ENCODE peak calls at places on chromosomes 7 and 10, in eight cellular contexts. Y is left ventricle myocardium inferior, B is heart right ventricle, M is prostate gland, O is lower lobe of right lung, E is adrenal gland, D is heart left ventricle, A is GM23338. L is an unnamed sample.

GRCh38 chr7:57181281-57181680 is 49.0 kb upstream of the ZNF479 start:
- DNase-seq in Y (no peak), B (no peak), M (no peak), O (no peak), E (no peak), D (no peak), A (no peak), L (no peak)

GRCh38 chr10:101284171-101285092 is 55.2 kb upstream of the LBX1 start:
- DNase-seq in Y (no peak), B (no peak), M (no peak), O (no peak), E (no peak), D (no peak), A (peak; percentile 67), L (no peak)

GRCh38 chr7:98691619-98692018 is 74.5 kb downstream of the NPTX2 start:
- DNase-seq in Y (no peak), B (no peak), M (no peak), O (no peak), E (no peak), D (no peak), A (no peak), L (no peak)

GRCh38 chr10:122258136-122259074 is 12.7 kb upstream of the BTBD16 start:
- DNase-seq in Y (no peak), B (no peak), M (no peak), O (no peak), E (no peak), D (no peak), A (peak; percentile 70), L (no peak)

GRCh38 chr10:102420810-102421644 is at the start of gene FBXL15:
- DNase-seq in Y (peak; percentile 96), B (peak; percentile 97), M (peak; percentile 94), O (peak; percentile 98), E (peak; percentile 98), D (peak; percentile 97), A (peak; percentile 98), L (peak; percentile 96)

GRCh38 chr7:151416135-151416740 is 6.4 kb upstream of the WDR86 start:
- DNase-seq in Y (no peak), B (no peak), M (no peak), O (no peak), E (no peak), D (no peak), A (peak; percentile 68), L (no peak)

GRCh38 chr10:50917486-50917885 is 32.1 kb upstream of the A1CF start:
- DNase-seq in Y (no peak), B (no peak), M (no peak), O (no peak), E (peak; percentile 17), D (no peak), A (no peak), L (no peak)

GRCh38 chr7:7662527-7662926 is 22.0 kb downstream of the UMAD1 start:
- DNase-seq in Y (no peak), B (no peak), M (no peak), O (no peak), E (no peak), D (no peak), A (peak; percentile 73), L (no peak)

GRCh38 chr10:49520122-49520775 is 18.7 kb downstream of the ERCC6 start:
- DNase-seq in Y (no peak), B (no peak), M (no peak), O (no peak), E (no peak), D (no peak), A (no peak), L (no peak)

GRCh38 chr10:63759335-63759734 is 238.1 kb downstream of the REEP3 start:
- DNase-seq in Y (no peak), B (no peak), M (no peak), O (no peak), E (no peak), D (no peak), A (no peak), L (no peak)

GRCh38 chr10:561721-562120 is 127.7 kb downstream of the DIP2C start:
- DNase-seq in Y (no peak), B (no peak), M (no peak), O (no peak), E (peak; percentile 1), D (no peak), A (no peak), L (no peak)

GRCh38 chr10:20882091-20882490 is 15.0 kb downstream of the NEBL start:
- DNase-seq in Y (no peak), B (no peak), M (no peak), O (no peak), E (no peak), D (no peak), A (no peak), L (no peak)

GRCh38 chr10:3467052-3467906 is 294.7 kb upstream of the PITRM1 start:
- DNase-seq in Y (peak; percentile 82), B (peak; percentile 87), M (peak; percentile 68), O (peak; percentile 82), E (peak; percentile 60), D (peak; percentile 84), A (peak; percentile 64), L (peak; percentile 80)

GRCh38 chr7:106584914-106585759 is 75.8 kb downstream of the CCDC71L start:
- DNase-seq in Y (no peak), B (no peak), M (no peak), O (no peak), E (no peak), D (no peak), A (no peak), L (no peak)

DNA sequence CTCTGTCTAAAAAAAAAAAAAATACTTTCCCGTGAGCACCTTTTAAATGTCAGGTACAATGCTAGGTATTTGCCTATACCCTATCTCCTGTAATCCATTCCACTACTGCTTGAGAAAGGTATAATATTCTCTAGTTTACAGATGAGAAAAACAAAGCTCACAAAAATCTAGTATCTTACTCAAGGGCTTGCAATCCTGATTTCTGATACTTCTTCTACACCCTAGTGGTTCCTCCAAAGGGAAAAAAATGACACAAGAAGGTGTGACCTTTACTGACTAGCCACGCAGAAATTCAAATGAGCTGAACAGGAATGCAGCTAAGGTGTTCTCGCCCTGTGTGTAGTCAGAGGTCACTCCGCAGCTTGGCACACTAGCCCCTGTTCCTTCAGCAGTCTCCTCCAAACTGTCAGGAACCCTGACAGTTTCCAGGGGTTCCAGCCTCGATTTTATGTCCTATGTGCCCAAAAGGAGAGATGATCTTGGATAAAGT is 59.5 kb upstream of the TM9SF3 start:
- DNase-seq in Y (no peak), B (no peak), M (no peak), O (no peak), E (no peak), D (no peak), A (no peak), L (no peak)
- H3K4me1 ChIP-seq in Y (no peaks in the 10 kb centered on the region), B (no peaks in the 10 kb centered on the region), M (no peaks in the 10 kb centered on the region), O (peaks cover 3% of the 10 kb centered on the region), E (no peaks in the 10 kb centered on the region), D (no peaks in the 10 kb centered on the region), A (no peaks in the 10 kb centered on the region), L (no peaks in the 10 kb centered on the region)

GRCh38 chr7:19056305-19056704 is 61.1 kb downstream of the TWIST1 start:
- DNase-seq in Y (no peak), B (no peak), M (no peak), O (no peak), E (no peak), D (no peak), A (no peak), L (no peak)
- H3K4me3 ChIP-seq in Y (no peak overlapping the region), B (no peak overlapping the region), M (no peak overlapping the region), O (no peak overlapping the region), E (no peak overlapping the region), D (no peak overlapping the region), A (no peak overlapping the region), L (no peak overlapping the region)

GRCh38 chr10:67884842-67885680 is 605 bp downstream of the SIRT1 start:
- DNase-seq in Y (peak; percentile 85), B (peak; percentile 81), M (peak; percentile 67), O (peak; percentile 91), E (peak; percentile 91), D (peak; percentile 87), A (peak; percentile 84), L (peak; percentile 80)
- TF ChIP-seq CTCF in Y (no peak), B (no peak), M (no peak), O (no peak), E (no peak), D (peak; percentile 7), A (no peak), L (peak; percentile 25)

GRCh38 chr7:82803411-82803810 is 359.3 kb downstream of the PCLO start:
- DNase-seq in Y (no peak), B (no peak), M (no peak), O (no peak), E (no peak), D (no peak), A (no peak), L (no peak)
- H3K4me1 ChIP-seq in Y (no peaks in the 10 kb centered on the region), B (no peaks in the 10 kb centered on the region), M (no peaks in the 10 kb centered on the region), O (no peaks in the 10 kb centered on the region), E (no peaks in the 10 kb centered on the region), D (no peaks in the 10 kb centered on the region), A (peaks cover 21% of the 10 kb centered on the region), L (peaks cover 18% of the 10 kb centered on the region)

L was measured in RWPE2.